ENCODE peak calls at places on chromosomes 7 and 10, in five cellular contexts. C is adipocyte, N is left ventricle myocardium inferior, D is Karpas-422, Z is transverse colon. E is an unnamed sample. For H3K9me3, the result is how much of the 10 kb centered on the place peaks cover.

GRCh38 chr7:41943098-41943577 is 240.2 kb upstream of the INHBA start:
- DNase-seq in Z (peak), N (peak), C (peak), D (peak), E (peak)

GRCh38 chr10:44961231-44961571 is 1.6 kb downstream of the RASSF4 start:
- DNase-seq in N (no peak), C (no peak), D (no peak), Z (no peak), E (no peak)

GRCh38 chr7:99325597-99326407 is at the start of gene ARPC1A:
- DNase-seq in D (peak), N (peak), C (peak), Z (peak), E (peak)

GRCh38 chr10:34587002-34587740 is 227.9 kb downstream of the PARD3 start:
- DNase-seq in N (no peak), D (no peak), Z (no peak), C (no peak), E (no peak)

GRCh38 chr7:112060625-112061024 is 145.6 kb downstream of the DOCK4 start:
- DNase-seq in C (no peak), D (no peak), N (no peak), Z (no peak), E (no peak)

GRCh38 chr10:105026566-105026965 is 385.5 kb downstream of the SORCS3 start:
- DNase-seq in C (no peak), D (no peak), Z (no peak), N (no peak), E (no peak)

GRCh38 chr10:104334965-104335650 is 3.2 kb downstream of the ITPRIP start:
- DNase-seq in Z (no peak), N (no peak), C (no peak), D (peak), E (no peak)

GRCh38 chr10:7526017-7526400 is 115.2 kb upstream of the SFMBT2 start:
- DNase-seq in D (no peak), C (no peak), N (no peak), Z (no peak), E (no peak)

GRCh38 chr7:98229991-98230745 is 18.9 kb downstream of the BHLHA15 start:
- DNase-seq in Z (no peak), N (no peak), C (no peak), D (no peak), E (no peak)

GRCh38 chr7:134356421-134356936 is 39.7 kb upstream of the SLC35B4 start:
- DNase-seq in Z (peak), C (no peak), N (no peak), D (no peak), E (no peak)

GRCh38 chr7:153404781-153405279 is 645.3 kb downstream of the ACTR3B start:
- DNase-seq in Z (no peak), N (no peak), C (no peak), D (no peak), E (no peak)
- H3K9me3 ChIP-seq in Z (under half), N (under half), C (under half), D (under half), E (under half)

GRCh38 chr10:125824736-125825135 is 1.4 kb downstream of the BCCIP start:
- DNase-seq in N (no peak), Z (no peak), C (peak), D (no peak), E (no peak)
- H3K4me3 ChIP-seq in N (peak), Z (peak), C (peak), D (peak), E (no peak)

GRCh38 chr10:130329792-130330191 is 193.6 kb downstream of the GLRX3 start:
- DNase-seq in C (no peak), Z (no peak), N (no peak), D (no peak), E (no peak)

DNA sequence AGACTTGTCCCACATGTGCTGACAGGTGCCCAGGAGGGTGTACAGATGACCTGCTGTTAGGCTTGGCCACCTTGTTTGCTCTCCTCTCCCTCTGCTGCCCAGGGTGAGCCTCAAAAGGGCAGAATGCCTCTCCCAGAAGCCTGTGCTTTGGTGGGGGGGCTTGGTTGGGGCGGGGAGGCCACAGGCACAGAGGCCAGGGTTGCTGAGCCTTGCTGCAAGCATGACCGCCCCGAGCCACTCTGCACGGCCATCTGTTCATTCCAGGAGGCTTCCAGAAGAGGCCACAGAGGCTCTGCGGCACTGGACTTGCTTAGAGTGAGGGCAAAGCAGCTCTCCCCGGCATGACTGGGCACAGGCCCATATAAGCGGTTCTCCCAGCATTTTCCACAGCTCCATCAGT is 190.8 kb downstream of the GLRX3 start:
- DNase-seq in C (no peak), N (no peak), D (no peak), Z (no peak), E (no peak)
- H3K9me3 ChIP-seq in C (under half), N (under half), D (under half), Z (under half), E (half or more)

DNA sequence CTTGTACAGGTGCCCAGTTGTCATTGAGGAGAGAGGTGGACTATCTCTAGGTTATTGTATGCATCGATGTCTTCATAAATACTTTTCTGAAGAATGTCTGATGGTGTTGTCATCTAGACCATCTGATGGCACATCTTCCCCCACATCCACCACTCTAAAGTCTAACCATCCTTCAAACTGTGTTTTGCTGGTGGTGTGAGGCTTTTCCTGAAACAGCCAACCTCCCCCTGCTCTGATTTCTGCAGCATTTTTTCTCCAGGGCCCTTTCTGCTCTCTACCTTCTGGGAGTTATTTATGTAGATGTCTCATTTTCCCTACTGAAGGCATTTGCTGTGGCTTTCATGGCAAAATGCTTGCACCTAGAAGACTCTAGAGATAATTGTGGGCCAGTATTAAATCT is 1.5 kb downstream of the PLCE1 start:
- DNase-seq in N (no peak), C (no peak), Z (no peak), D (no peak), E (no peak)
- H3K4me3 ChIP-seq in N (peak), C (peak), Z (peak), D (no peak), E (peak)

E was measured in tibial nerve.